ENCODE peak calls at places on chromosomes 3 and 15, in ten cellular contexts. P is psoas muscle; E is uterus; M is esophagus squamous epithelium; R is left lung; H is IMR-90; X is HCT116; N is heart left ventricle; Y is right cardiac atrium; K is CD8-positive, alpha-beta memory T cell. Z is an unnamed sample.

GRCh38 chr3:142779591-142779990 is 55.8 kb downstream of the TRPC1 start:
- DNase-seq in P (no peak), E (no peak), M (no peak), R (no peak), H (peak; percentile 60), X (no peak), N (no peak), Y (no peak), K (no peak), Z (peak; percentile 6)

GRCh38 chr15:88533376-88533775 is 13.1 kb downstream of the DET1 start:
- DNase-seq in P (no peak), E (no peak), M (no peak), R (no peak), H (no peak), X (no peak), N (no peak), Y (no peak), K (no peak), Z (no peak)

GRCh38 chr3:87298111-87298718 is 21.8 kb upstream of the POU1F1 start:
- DNase-seq in P (no peak), E (no peak), M (no peak), R (no peak), H (peak; percentile 32), X (peak; percentile 46), N (no peak), Y (no peak), K (peak; percentile 13), Z (peak; percentile 84)

GRCh38 chr15:74302821-74303359 is 64.6 kb downstream of the CYP11A1 start:
- DNase-seq in P (no peak), E (no peak), M (no peak), R (no peak), H (no peak), X (no peak), N (no peak), Y (peak; percentile 65), K (no peak), Z (peak; percentile 50)

GRCh38 chr3:51942603-51943450 is 664 bp downstream of the PARP3 start:
- DNase-seq in P (peak; percentile 84), E (peak; percentile 52), M (no peak), R (peak; percentile 69), H (peak; percentile 52), X (peak; percentile 26), N (peak; percentile 81), Y (peak; percentile 83), K (peak; percentile 44), Z (no peak)

GRCh38 chr3:155646554-155647189 is 98.2 kb downstream of the PLCH1 start:
- DNase-seq in P (no peak), E (no peak), M (no peak), R (no peak), H (no peak), X (no peak), N (no peak), Y (no peak), K (no peak), Z (no peak)

GRCh38 chr15:68413363-68414255 is 18.4 kb downstream of the ITGA11 start:
- DNase-seq in P (peak; percentile 71), E (peak; percentile 58), M (no peak), R (no peak), H (no peak), X (no peak), N (no peak), Y (peak; percentile 88), K (no peak), Z (no peak)

GRCh38 chr3:173027429-173027828 is 113.6 kb downstream of the SPATA16 start:
- DNase-seq in P (no peak), E (no peak), M (no peak), R (no peak), H (no peak), X (no peak), N (no peak), Y (no peak), K (no peak), Z (no peak)

GRCh38 chr3:120429921-120430361 is 20.9 kb downstream of the FSTL1 start:
- DNase-seq in P (no peak), E (no peak), M (no peak), R (no peak), H (peak; percentile 78), X (no peak), N (no peak), Y (no peak), K (no peak), Z (no peak)

GRCh38 chr3:120428904-120429303 is 21.9 kb downstream of the FSTL1 start:
- DNase-seq in P (no peak), E (no peak), M (no peak), R (no peak), H (no peak), X (no peak), N (no peak), Y (peak; percentile 47), K (no peak), Z (no peak)

GRCh38 chr3:120433662-120434331 is 17.0 kb downstream of the FSTL1 start:
- DNase-seq in P (no peak), E (no peak), M (no peak), R (no peak), H (no peak), X (no peak), N (no peak), Y (no peak), K (no peak), Z (no peak)

GRCh38 chr3:120435621-120436020 is 15.2 kb downstream of the FSTL1 start:
- DNase-seq in P (no peak), E (no peak), M (no peak), R (no peak), H (peak; percentile 73), X (peak; percentile 50), N (no peak), Y (no peak), K (no peak), Z (peak; percentile 84)

DNA sequence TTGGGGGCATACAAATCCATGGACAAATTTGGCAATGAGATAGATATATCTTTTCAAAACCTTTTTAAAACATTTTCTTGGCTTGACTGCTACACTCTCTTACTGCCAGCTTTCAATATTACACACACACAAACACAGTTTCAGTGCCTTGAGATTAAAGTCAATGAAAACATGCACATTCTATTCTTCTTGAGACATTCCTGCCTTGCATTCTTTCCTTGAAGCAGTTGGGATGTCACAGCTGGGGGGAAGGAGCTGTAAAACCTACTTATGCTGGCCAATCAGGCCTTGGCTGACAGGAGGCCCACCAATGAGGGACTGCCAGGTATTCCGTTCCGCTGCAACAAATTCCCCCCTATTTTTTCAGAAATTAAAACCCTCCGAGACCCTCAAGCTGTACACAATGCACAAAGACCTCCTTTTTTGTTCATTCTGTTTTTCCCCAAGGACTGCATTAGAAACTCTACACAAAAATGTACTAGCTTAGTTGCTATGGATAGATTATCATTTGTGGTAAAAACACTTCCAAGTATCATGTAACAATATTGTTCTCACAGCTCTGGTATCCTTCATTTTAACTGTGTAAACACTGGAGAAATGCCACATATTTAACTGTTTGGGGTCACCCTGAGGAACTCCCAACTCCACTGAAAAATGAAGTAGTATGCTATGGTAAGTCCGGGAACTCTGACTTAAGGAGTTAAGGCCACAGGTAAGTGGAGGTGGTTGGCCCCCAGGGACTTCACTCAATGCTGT is 18.5 kb downstream of the FSTL1 start:
- DNase-seq in P (no peak), E (no peak), M (no peak), R (no peak), H (peak; percentile 89), X (no peak), N (no peak), Y (peak; percentile 52), K (no peak), Z (peak; percentile 70)
- H3K4me1 ChIP-seq in P (no peaks in the 10 kb centered on the region), E (peaks cover 5% of the 10 kb centered on the region), M (peaks cover 78% of the 10 kb centered on the region), R (no peaks in the 10 kb centered on the region), H (peaks cover 53% of the 10 kb centered on the region), X (peaks cover 26% of the 10 kb centered on the region), N (peaks cover 44% of the 10 kb centered on the region), Y (peaks cover 36% of the 10 kb centered on the region), K (no peaks in the 10 kb centered on the region), Z (peaks cover 41% of the 10 kb centered on the region)

DNA sequence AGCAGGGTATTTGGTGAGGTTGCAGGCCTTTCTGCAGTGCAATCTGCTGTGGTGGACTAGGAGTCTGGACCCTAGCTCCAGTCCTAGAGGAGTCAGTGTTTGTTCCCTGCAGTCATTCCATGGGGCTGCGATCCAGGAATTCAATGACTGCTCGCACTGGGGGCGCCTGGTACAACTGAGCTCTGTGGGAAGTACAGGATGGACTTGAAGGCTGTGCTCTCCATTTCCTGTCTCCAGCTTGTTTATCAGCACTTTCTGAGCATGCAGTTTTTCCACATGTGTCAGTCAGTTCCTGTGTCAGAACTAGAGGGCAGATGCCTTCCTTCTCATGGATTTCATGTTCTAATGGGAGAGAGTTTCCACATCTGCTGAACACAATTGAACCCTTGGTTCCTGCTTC is 46.7 kb downstream of the PDHB start:
- DNase-seq in P (no peak), E (peak; percentile 26), M (no peak), R (no peak), H (peak; percentile 94), X (no peak), N (peak; percentile 50), Y (peak; percentile 79), K (no peak), Z (peak; percentile 50)
- H3K9me3 ChIP-seq in P (no peaks in the 10 kb centered on the region), E (no peaks in the 10 kb centered on the region), M (no peaks in the 10 kb centered on the region), R (no peaks in the 10 kb centered on the region), H (no peaks in the 10 kb centered on the region), X (no peaks in the 10 kb centered on the region), N (no peaks in the 10 kb centered on the region), Y (no peaks in the 10 kb centered on the region), K (no peaks in the 10 kb centered on the region), Z (no peaks in the 10 kb centered on the region)

DNA sequence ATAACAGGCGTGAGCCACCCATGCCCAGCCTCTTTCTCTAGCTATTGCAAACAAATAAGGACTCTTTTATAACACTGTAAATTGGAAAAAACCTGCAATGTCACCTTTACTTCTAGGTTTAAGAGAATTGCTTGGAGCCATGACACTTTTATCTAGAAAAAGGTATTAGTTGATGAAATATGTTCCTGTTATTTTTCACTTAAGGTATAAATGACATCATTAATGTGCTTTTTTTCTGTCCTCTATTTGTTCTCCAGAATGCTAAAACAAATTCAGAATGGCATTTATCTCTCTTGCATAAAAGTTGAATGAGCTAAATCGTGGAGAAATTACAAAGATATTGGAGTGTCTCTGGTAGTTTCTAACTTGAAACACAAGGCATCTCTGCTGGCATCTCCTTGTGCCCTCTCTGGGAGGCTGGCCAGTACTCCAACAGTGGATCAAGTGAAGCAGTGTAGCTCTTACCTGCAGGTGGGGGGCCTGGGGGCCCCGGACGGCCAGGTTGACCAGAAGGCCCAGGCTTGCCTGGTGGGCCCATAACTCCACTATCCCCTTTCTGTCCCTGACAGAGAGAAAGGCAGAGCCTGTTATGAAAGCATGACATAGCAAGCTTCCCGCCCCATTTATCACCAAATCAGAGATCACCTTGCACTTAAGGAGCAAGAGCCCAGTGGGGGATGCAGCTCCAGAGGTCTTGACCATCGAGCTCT is 38.6 kb downstream of the EAF1 start:
- DNase-seq in P (no peak), E (no peak), M (no peak), R (no peak), H (no peak), X (no peak), N (no peak), Y (no peak), K (no peak), Z (no peak)
- H3K4me1 ChIP-seq in P (peaks cover 23% of the 10 kb centered on the region), E (no peaks in the 10 kb centered on the region), M (no peaks in the 10 kb centered on the region), R (no peaks in the 10 kb centered on the region), H (no peaks in the 10 kb centered on the region), X (peaks cover 7% of the 10 kb centered on the region), N (no peaks in the 10 kb centered on the region), Y (no peaks in the 10 kb centered on the region), K (peaks cover 17% of the 10 kb centered on the region), Z (no peaks in the 10 kb centered on the region)

DNA sequence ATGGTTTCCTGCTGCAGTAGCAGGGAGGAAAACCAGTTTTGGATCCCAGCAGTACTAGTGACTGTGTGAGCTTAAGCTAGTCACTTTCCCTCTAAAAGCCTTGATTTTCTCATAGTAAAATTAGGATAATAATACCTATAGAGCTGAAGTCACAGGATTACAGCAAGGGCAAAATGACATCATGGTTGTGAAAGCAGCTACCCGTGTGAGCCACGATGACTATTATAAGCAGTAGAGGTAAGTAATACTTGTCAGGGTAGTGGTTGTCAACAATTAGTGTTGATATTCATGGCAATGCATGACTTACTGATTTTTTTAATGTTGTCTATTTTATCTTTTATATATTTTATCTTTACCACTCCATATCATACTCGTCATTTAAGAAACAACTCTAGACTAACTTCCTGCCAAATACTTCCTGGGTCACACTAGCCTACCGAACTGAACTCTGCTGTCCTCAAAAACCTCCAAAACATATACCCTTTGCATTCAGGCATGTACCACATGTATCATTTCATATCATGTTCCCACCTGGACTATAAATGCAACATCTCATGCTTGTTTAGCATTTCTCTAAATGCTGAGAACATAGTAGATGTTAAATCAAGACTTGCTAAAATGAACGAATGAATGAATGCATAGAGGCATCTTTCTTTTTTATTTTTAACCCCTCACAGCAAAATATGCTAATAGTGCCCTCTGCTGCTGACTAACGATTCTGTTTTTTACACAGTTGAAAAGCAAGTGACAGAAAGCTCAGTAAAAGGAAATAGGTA is 172.6 kb downstream of the P3H2 start:
- DNase-seq in P (no peak), E (no peak), M (no peak), R (no peak), H (peak; percentile 40), X (no peak), N (no peak), Y (no peak), K (no peak), Z (peak; percentile 79)
- H3K9me3 ChIP-seq in P (no peaks in the 10 kb centered on the region), E (no peaks in the 10 kb centered on the region), M (no peaks in the 10 kb centered on the region), R (no peaks in the 10 kb centered on the region), H (no peaks in the 10 kb centered on the region), X (no peaks in the 10 kb centered on the region), N (no peaks in the 10 kb centered on the region), Y (no peaks in the 10 kb centered on the region), K (no peaks in the 10 kb centered on the region), Z (no peaks in the 10 kb centered on the region)